ENCODE peak calls at places on chromosomes 3 and 15, in eight cellular contexts. W is activated CD4-positive, alpha-beta T cell treated with anti-CD3 and anti-CD28 coated beads for 24 hours; R is bronchial epithelial cell; I is uterus; S is ecto neural progenitor cell; J is effector memory CD4-positive, alpha-beta T cell; Z is fibroblast of mammary gland; D is skeletal muscle cell. H is an unnamed sample.

GRCh38 chr3:143135150-143135549 is 15.6 kb downstream of the CHST2 start:
- DNase-seq in I (no peak), R (peak), J (no peak), D (peak), Z (peak), W (no peak), S (no peak), H (no peak)

GRCh38 chr3:127135241-127136023 is 57.5 kb upstream of the PRR23E start:
- DNase-seq in J (no peak), Z (peak), W (peak), S (no peak), I (no peak), R (no peak), D (no peak), H (no peak)

GRCh38 chr15:28047277-28047676 is 51.8 kb downstream of the OCA2 start:
- DNase-seq in R (no peak), I (no peak), Z (no peak), S (no peak), W (no peak), J (no peak), D (no peak), H (no peak)

GRCh38 chr3:56593455-56594158 is 36.6 kb downstream of the CCDC66 start:
- DNase-seq in S (no peak), Z (no peak), J (peak), R (peak), D (no peak), W (no peak), I (no peak), H (no peak)

GRCh38 chr3:160757624-160758106 is 1.6 kb downstream of the PPM1L start:
- DNase-seq in D (no peak), S (no peak), J (no peak), I (no peak), Z (no peak), R (no peak), W (no peak), H (no peak)

GRCh38 chr3:119647843-119648575 is 12.4 kb downstream of the POPDC2 start:
- DNase-seq in S (no peak), Z (no peak), D (no peak), I (no peak), J (no peak), R (no peak), W (no peak), H (no peak)

GRCh38 chr3:13347390-13347966 is 72.6 kb downstream of the NUP210 start:
- DNase-seq in I (no peak), J (no peak), W (no peak), S (peak), Z (no peak), R (no peak), D (no peak), H (peak)

GRCh38 chr3:160665784-160666526 is 11.0 kb upstream of the ARL14 start:
- DNase-seq in I (no peak), R (peak), W (no peak), Z (peak), D (peak), J (no peak), S (no peak), H (no peak)

GRCh38 chr3:148318240-148318639 is 379.5 kb upstream of the AGTR1 start:
- DNase-seq in S (no peak), J (no peak), Z (peak), R (no peak), I (no peak), W (no peak), D (no peak), H (no peak)

H was measured in H1.